ENCODE peak calls at places on chromosomes 2 and 18, in nine cellular contexts. One of them, this sample, is unnamed. For H3K4me1, the result is how much of the 10 kb centered on the place peaks cover.

GRCh38 chr2:119760876-119761275 is 1.2 kb downstream of the PTPN4 start:
- DNase-seq in neuronal stem cell: no peak
- DNase-seq in hepatocyte: peak
- DNase-seq in IMR-90: peak
- DNase-seq in GM23338: no peak
- DNase-seq in endothelial cell of umbilical vein: peak
- DNase-seq in HCT116: no peak
- DNase-seq in PC-9: no peak
- DNase-seq in fibroblast of lung: peak
- DNase-seq in this sample: no peak

GRCh38 chr2:30798536-30798991 is 8.7 kb downstream of the CAPN13 start:
- DNase-seq in fibroblast of lung: no peak
- DNase-seq in neuronal stem cell: no peak
- DNase-seq in PC-9: no peak
- DNase-seq in GM23338: peak
- DNase-seq in hepatocyte: no peak
- DNase-seq in HCT116: no peak
- DNase-seq in endothelial cell of umbilical vein: no peak
- DNase-seq in IMR-90: no peak
- DNase-seq in this sample: no peak

GRCh38 chr2:202031261-202031986 is 2.2 kb upstream of the FZD7 start:
- DNase-seq in HCT116: no peak
- DNase-seq in PC-9: no peak
- DNase-seq in fibroblast of lung: peak
- DNase-seq in neuronal stem cell: no peak
- DNase-seq in GM23338: no peak
- DNase-seq in hepatocyte: no peak
- DNase-seq in IMR-90: no peak
- DNase-seq in endothelial cell of umbilical vein: no peak
- DNase-seq in this sample: no peak

GRCh38 chr2:14270036-14270582 is 362.4 kb upstream of the LRATD1 start:
- DNase-seq in GM23338: no peak
- DNase-seq in fibroblast of lung: no peak
- DNase-seq in HCT116: no peak
- DNase-seq in PC-9: no peak
- DNase-seq in hepatocyte: no peak
- DNase-seq in endothelial cell of umbilical vein: no peak
- DNase-seq in neuronal stem cell: no peak
- DNase-seq in IMR-90: no peak
- DNase-seq in this sample: no peak

GRCh38 chr2:184599054-184599874 is 935 bp downstream of the ZNF804A start:
- DNase-seq in PC-9: no peak
- DNase-seq in hepatocyte: no peak
- DNase-seq in neuronal stem cell: no peak
- DNase-seq in HCT116: peak
- DNase-seq in IMR-90: peak
- DNase-seq in GM23338: no peak
- DNase-seq in endothelial cell of umbilical vein: peak
- DNase-seq in fibroblast of lung: peak
- DNase-seq in this sample: no peak

GRCh38 chr18:2932247-2933181 is 80.4 kb downstream of the LPIN2 start:
- DNase-seq in endothelial cell of umbilical vein: peak
- DNase-seq in PC-9: peak
- DNase-seq in hepatocyte: peak
- DNase-seq in fibroblast of lung: peak
- DNase-seq in HCT116: peak
- DNase-seq in neuronal stem cell: peak
- DNase-seq in GM23338: peak
- DNase-seq in IMR-90: peak
- DNase-seq in this sample: peak

GRCh38 chr2:121155502-121156056 is 129.4 kb downstream of the TFCP2L1 start:
- DNase-seq in GM23338: no peak
- DNase-seq in endothelial cell of umbilical vein: no peak
- DNase-seq in fibroblast of lung: no peak
- DNase-seq in neuronal stem cell: no peak
- DNase-seq in IMR-90: no peak
- DNase-seq in hepatocyte: peak
- DNase-seq in HCT116: no peak
- DNase-seq in PC-9: peak
- DNase-seq in this sample: no peak

GRCh38 chr2:171479154-171479814 is 43.0 kb upstream of the CYBRD1 start:
- DNase-seq in fibroblast of lung: no peak
- DNase-seq in endothelial cell of umbilical vein: peak
- DNase-seq in hepatocyte: no peak
- DNase-seq in IMR-90: no peak
- DNase-seq in neuronal stem cell: no peak
- DNase-seq in PC-9: no peak
- DNase-seq in HCT116: no peak
- DNase-seq in GM23338: no peak
- DNase-seq in this sample: no peak

GRCh38 chr2:136000502-136000901 is 15.1 kb upstream of the DARS1 start:
- DNase-seq in HCT116: no peak
- DNase-seq in fibroblast of lung: no peak
- DNase-seq in neuronal stem cell: no peak
- DNase-seq in PC-9: no peak
- DNase-seq in endothelial cell of umbilical vein: peak
- DNase-seq in IMR-90: no peak
- DNase-seq in hepatocyte: no peak
- DNase-seq in GM23338: no peak
- DNase-seq in this sample: no peak

GRCh38 chr2:8123464-8123863 is 558.4 kb upstream of the ID2 start:
- DNase-seq in endothelial cell of umbilical vein: no peak
- DNase-seq in hepatocyte: no peak
- DNase-seq in PC-9: no peak
- DNase-seq in HCT116: no peak
- DNase-seq in IMR-90: no peak
- DNase-seq in GM23338: no peak
- DNase-seq in neuronal stem cell: no peak
- DNase-seq in fibroblast of lung: no peak
- DNase-seq in this sample: no peak

GRCh38 chr18:63779386-63779785 is 4.2 kb downstream of the SERPINB7 start:
- DNase-seq in endothelial cell of umbilical vein: no peak
- DNase-seq in PC-9: no peak
- DNase-seq in IMR-90: no peak
- DNase-seq in HCT116: no peak
- DNase-seq in fibroblast of lung: no peak
- DNase-seq in neuronal stem cell: no peak
- DNase-seq in GM23338: no peak
- DNase-seq in hepatocyte: no peak
- DNase-seq in this sample: no peak

GRCh38 chr2:126661702-126662465 is 5.9 kb downstream of the GYPC start:
- DNase-seq in neuronal stem cell: no peak
- DNase-seq in HCT116: no peak
- DNase-seq in GM23338: no peak
- DNase-seq in PC-9: no peak
- DNase-seq in hepatocyte: no peak
- DNase-seq in endothelial cell of umbilical vein: no peak
- DNase-seq in IMR-90: no peak
- DNase-seq in fibroblast of lung: no peak
- DNase-seq in this sample: no peak

GRCh38 chr18:55763298-55763697 is 175.3 kb upstream of the TCF4 start:
- DNase-seq in fibroblast of lung: peak
- DNase-seq in HCT116: no peak
- DNase-seq in GM23338: no peak
- DNase-seq in neuronal stem cell: no peak
- DNase-seq in PC-9: no peak
- DNase-seq in hepatocyte: peak
- DNase-seq in endothelial cell of umbilical vein: peak
- DNase-seq in IMR-90: peak
- DNase-seq in this sample: no peak

GRCh38 chr2:56167616-56168015 is 16.2 kb upstream of the CCDC85A start:
- DNase-seq in neuronal stem cell: no peak
- DNase-seq in fibroblast of lung: no peak
- DNase-seq in endothelial cell of umbilical vein: no peak
- DNase-seq in PC-9: no peak
- DNase-seq in IMR-90: no peak
- DNase-seq in GM23338: no peak
- DNase-seq in HCT116: no peak
- DNase-seq in hepatocyte: no peak
- DNase-seq in this sample: no peak
- H3K4me2 ChIP-seq in neuronal stem cell: no peak
- H3K4me2 ChIP-seq in fibroblast of lung: no peak
- H3K4me2 ChIP-seq in endothelial cell of umbilical vein: no peak
- H3K4me2 ChIP-seq in PC-9: no peak
- H3K4me2 ChIP-seq in IMR-90: no peak
- H3K4me2 ChIP-seq in GM23338: no peak
- H3K4me2 ChIP-seq in HCT116: no peak
- H3K4me2 ChIP-seq in hepatocyte: no peak
- H3K4me2 ChIP-seq in this sample: no peak

DNA sequence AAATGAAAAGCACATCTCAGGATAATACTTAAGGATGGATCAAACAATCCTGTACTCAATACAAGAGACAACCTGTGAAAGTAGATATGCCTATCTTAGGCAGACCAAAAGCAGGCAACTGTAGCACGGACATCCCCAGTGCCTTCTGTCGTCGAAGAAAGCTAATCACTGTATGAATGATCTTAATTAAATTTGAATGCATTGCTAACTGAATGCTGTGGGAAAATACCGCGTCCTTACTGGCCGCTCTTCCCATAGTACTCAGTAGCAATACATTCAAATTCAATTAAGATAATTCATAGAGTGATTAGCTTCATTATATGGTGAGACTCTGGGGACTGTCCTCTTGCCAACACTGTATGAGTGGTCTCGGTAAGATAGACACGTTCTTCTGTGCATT is 97.6 kb downstream of the DOCK10 start:
- DNase-seq in endothelial cell of umbilical vein: no peak
- DNase-seq in hepatocyte: no peak
- DNase-seq in PC-9: no peak
- DNase-seq in fibroblast of lung: no peak
- DNase-seq in HCT116: no peak
- DNase-seq in IMR-90: no peak
- DNase-seq in neuronal stem cell: no peak
- DNase-seq in GM23338: no peak
- DNase-seq in this sample: no peak
- H3K4me1 ChIP-seq in endothelial cell of umbilical vein: half or more
- H3K4me1 ChIP-seq in hepatocyte: under half
- H3K4me1 ChIP-seq in PC-9: under half
- H3K4me1 ChIP-seq in fibroblast of lung: under half
- H3K4me1 ChIP-seq in HCT116: under half
- H3K4me1 ChIP-seq in IMR-90: under half
- H3K4me1 ChIP-seq in neuronal stem cell: under half
- H3K4me1 ChIP-seq in GM23338: under half
- H3K4me1 ChIP-seq in this sample: under half

DNA sequence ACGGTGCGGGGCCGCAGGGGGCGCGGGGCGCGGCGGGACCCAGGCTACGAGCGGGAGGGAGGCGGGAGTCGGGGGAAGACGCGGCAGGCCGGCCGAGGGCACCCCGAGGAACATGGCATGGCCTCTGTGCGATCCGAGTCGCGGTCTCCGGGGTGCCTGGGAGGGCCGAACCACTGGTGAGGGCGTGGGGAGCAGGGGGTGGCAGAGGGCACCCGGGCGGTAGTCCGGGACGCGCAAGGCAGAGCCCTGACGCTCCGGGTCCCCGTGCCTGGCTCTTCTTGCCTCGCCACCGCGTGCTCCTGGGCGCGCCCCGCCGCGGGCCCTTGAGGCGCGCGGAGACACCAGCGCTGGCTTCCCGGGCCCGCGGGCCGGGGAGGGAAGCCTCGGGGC is 4.2 kb downstream of the SOX11 start:
- DNase-seq in endothelial cell of umbilical vein: no peak
- DNase-seq in GM23338: peak
- DNase-seq in hepatocyte: no peak
- DNase-seq in IMR-90: peak
- DNase-seq in HCT116: no peak
- DNase-seq in fibroblast of lung: peak
- DNase-seq in PC-9: no peak
- DNase-seq in neuronal stem cell: no peak
- DNase-seq in this sample: peak
- H2AFZ ChIP-seq in endothelial cell of umbilical vein: no peak
- H2AFZ ChIP-seq in GM23338: no peak
- H2AFZ ChIP-seq in hepatocyte: peak
- H2AFZ ChIP-seq in IMR-90: peak
- H2AFZ ChIP-seq in HCT116: no peak
- H2AFZ ChIP-seq in fibroblast of lung: no peak
- H2AFZ ChIP-seq in PC-9: no peak
- H2AFZ ChIP-seq in neuronal stem cell: no peak
- H2AFZ ChIP-seq in this sample: no peak

GRCh38 chr2:231038483-231039293 is 1.4 kb downstream of the C2orf72 start:
- DNase-seq in HCT116: no peak
- DNase-seq in PC-9: no peak
- DNase-seq in GM23338: peak
- DNase-seq in neuronal stem cell: no peak
- DNase-seq in IMR-90: no peak
- DNase-seq in fibroblast of lung: no peak
- DNase-seq in hepatocyte: no peak
- DNase-seq in endothelial cell of umbilical vein: no peak
- DNase-seq in this sample: peak
- H3K4me2 ChIP-seq in HCT116: peak
- H3K4me2 ChIP-seq in PC-9: no peak
- H3K4me2 ChIP-seq in GM23338: peak
- H3K4me2 ChIP-seq in neuronal stem cell: peak
- H3K4me2 ChIP-seq in IMR-90: no peak
- H3K4me2 ChIP-seq in fibroblast of lung: no peak
- H3K4me2 ChIP-seq in hepatocyte: peak
- H3K4me2 ChIP-seq in endothelial cell of umbilical vein: no peak
- H3K4me2 ChIP-seq in this sample: peak